ENCODE peak calls at places on chromosomes 16 and 17, in eight cellular contexts. I is heart right ventricle, R is GM13976, H is fibroblast of the aortic adventitia, J is fibroblast of lung, G is PC-9, P is dorsolateral prefrontal cortex, D is fibroblast of mammary gland. K is an unnamed sample.

GRCh38 chr17:63740464-63741181 is 976 bp downstream of the STRADA start:
- DNase-seq in I (no peak), R (peak), H (peak), J (peak), G (no peak), P (no peak), D (peak), K (peak)

GRCh38 chr17:31596382-31597323 is 205.2 kb downstream of the RAB11FIP4 start:
- DNase-seq in I (peak), R (peak), H (peak), J (peak), G (peak), P (peak), D (peak), K (peak)

GRCh38 chr17:2122641-2123302 is 67.9 kb downstream of the HIC1 start:
- DNase-seq in I (peak), R (peak), H (peak), J (peak), G (no peak), P (peak), D (peak), K (no peak)

GRCh38 chr17:79915850-79916430 is 76.7 kb upstream of the CBX4 start:
- DNase-seq in I (peak), R (no peak), H (peak), J (no peak), G (peak), P (no peak), D (peak), K (peak)

GRCh38 chr16:50395763-50396710 is 27.2 kb upstream of the BRD7 start:
- DNase-seq in I (no peak), R (no peak), H (no peak), J (no peak), G (peak), P (no peak), D (no peak), K (no peak)

GRCh38 chr16:83187404-83187803 is 560.6 kb downstream of the CDH13 start:
- DNase-seq in I (no peak), R (no peak), H (peak), J (peak), G (no peak), P (no peak), D (peak), K (peak)

GRCh38 chr16:57645691-57646387 is 17.4 kb downstream of the ADGRG1 start:
- DNase-seq in I (peak), R (no peak), H (peak), J (peak), G (no peak), P (no peak), D (peak), K (peak)

GRCh38 chr17:35345926-35346771 is 27.3 kb downstream of the SLFN11 start:
- DNase-seq in I (peak), R (peak), H (peak), J (peak), G (no peak), P (peak), D (peak), K (peak)

GRCh38 chr17:6043405-6043804 is 26.8 kb upstream of the WSCD1 start:
- DNase-seq in I (no peak), R (no peak), H (no peak), J (no peak), G (no peak), P (no peak), D (no peak), K (no peak)

GRCh38 chr17:75517277-75517865 is 1.0 kb downstream of the TSEN54 start:
- DNase-seq in I (no peak), R (no peak), H (no peak), J (no peak), G (peak), P (no peak), D (no peak), K (no peak)

GRCh38 chr17:81392909-81393654 is 2.2 kb upstream of the BAHCC1 start:
- DNase-seq in I (no peak), R (no peak), H (no peak), J (peak), G (no peak), P (no peak), D (no peak), K (no peak)

GRCh38 chr17:78737332-78737731 is 44.7 kb downstream of the CYTH1 start:
- DNase-seq in I (no peak), R (no peak), H (peak), J (peak), G (peak), P (no peak), D (peak), K (peak)

GRCh38 chr17:33435716-33436301 is 142.7 kb upstream of the ASIC2 start:
- DNase-seq in I (no peak), R (no peak), H (no peak), J (peak), G (no peak), P (no peak), D (peak), K (no peak)

GRCh38 chr16:12021578-12022265 is 45.2 kb downstream of the SNX29 start:
- DNase-seq in I (peak), R (no peak), H (no peak), J (no peak), G (no peak), P (no peak), D (peak), K (no peak)

GRCh38 chr17:64531955-64532371 is 25.2 kb downstream of the CEP95 start:
- DNase-seq in I (no peak), R (no peak), H (peak), J (peak), G (no peak), P (no peak), D (peak), K (no peak)

GRCh38 chr16:28981517-28981916 is 3.3 kb upstream of the LAT start:
- DNase-seq in I (no peak), R (peak), H (no peak), J (no peak), G (no peak), P (no peak), D (peak), K (no peak)

GRCh38 chr17:9434502-9435113 is 141.0 kb downstream of the STX8 start:
- DNase-seq in I (no peak), R (no peak), H (no peak), J (peak), G (no peak), P (no peak), D (peak), K (no peak)

GRCh38 chr16:57572978-57573733 is 30.7 kb downstream of the ADGRG5 start:
- DNase-seq in I (no peak), R (no peak), H (no peak), J (no peak), G (no peak), P (no peak), D (no peak), K (no peak)

GRCh38 chr16:27773344-27773743 is 223.4 kb downstream of the KATNIP start:
- DNase-seq in I (no peak), R (no peak), H (no peak), J (no peak), G (no peak), P (no peak), D (no peak), K (no peak)

GRCh38 chr17:38604479-38605229 is 1.1 kb downstream of the SRCIN1 start:
- DNase-seq in I (no peak), R (peak), H (no peak), J (no peak), G (no peak), P (peak), D (no peak), K (no peak)

GRCh38 chr16:72104905-72105304 is 11.3 kb downstream of the DHX38 start:
- DNase-seq in I (no peak), R (no peak), H (no peak), J (no peak), G (no peak), P (no peak), D (no peak), K (no peak)

GRCh38 chr17:2797632-2798031 is 1.4 kb downstream of the RAP1GAP2 start:
- DNase-seq in I (no peak), R (no peak), H (no peak), J (no peak), G (no peak), P (no peak), D (no peak), K (no peak)

GRCh38 chr16:48295493-48296281 is 48.3 kb upstream of the ABCC11 start:
- DNase-seq in I (no peak), R (no peak), H (no peak), J (no peak), G (peak), P (no peak), D (no peak), K (no peak)

GRCh38 chr17:44233582-44233981 is 14.1 kb upstream of the UBTF start:
- DNase-seq in I (no peak), R (no peak), H (no peak), J (no peak), G (no peak), P (no peak), D (no peak), K (no peak)

GRCh38 chr17:79946352-79947231 is 89.1 kb downstream of the TBC1D16 start:
- DNase-seq in I (no peak), R (no peak), H (no peak), J (no peak), G (no peak), P (peak), D (no peak), K (no peak)

GRCh38 chr16:56673916-56674315 is 4.3 kb downstream of the MT1H start:
- DNase-seq in I (no peak), R (no peak), H (peak), J (peak), G (no peak), P (no peak), D (peak), K (peak)

GRCh38 chr16:7792346-7792745 is 459.7 kb downstream of the RBFOX1 start:
- DNase-seq in I (no peak), R (no peak), H (no peak), J (no peak), G (no peak), P (no peak), D (no peak), K (no peak)

GRCh38 chr16:50616883-50617629 is 64.1 kb downstream of the SNX20 start:
- DNase-seq in I (no peak), R (no peak), H (no peak), J (peak), G (no peak), P (no peak), D (no peak), K (no peak)

GRCh38 chr16:24834459-24835335 is 11.1 kb upstream of the SLC5A11 start:
- DNase-seq in I (no peak), R (peak), H (peak), J (peak), G (no peak), P (peak), D (peak), K (peak)

GRCh38 chr17:81412490-81413093 is 17.3 kb downstream of the BAHCC1 start:
- DNase-seq in I (peak), R (peak), H (no peak), J (peak), G (no peak), P (no peak), D (peak), K (no peak)

GRCh38 chr17:74211929-74212261 is 1.5 kb upstream of the TTYH2 start:
- DNase-seq in I (no peak), R (no peak), H (no peak), J (no peak), G (no peak), P (no peak), D (peak), K (no peak)

GRCh38 chr17:28563475-28563874 is 7.8 kb downstream of the PIGS start:
- DNase-seq in I (no peak), R (no peak), H (peak), J (peak), G (peak), P (no peak), D (peak), K (peak)

GRCh38 chr16:49542391-49542891 is 168.8 kb downstream of the C16orf78 start:
- DNase-seq in I (no peak), R (no peak), H (no peak), J (no peak), G (no peak), P (no peak), D (no peak), K (no peak)

GRCh38 chr16:27564226-27564625 is 14.3 kb downstream of the KATNIP start:
- DNase-seq in I (no peak), R (no peak), H (no peak), J (no peak), G (no peak), P (no peak), D (no peak), K (no peak)

GRCh38 chr16:2985893-2986355 is 5.7 kb upstream of the PKMYT1 start:
- DNase-seq in I (peak), R (no peak), H (no peak), J (no peak), G (no peak), P (no peak), D (no peak), K (no peak)

GRCh38 chr16:77297996-77298637 is 98.9 kb downstream of the SYCE1L start:
- DNase-seq in I (no peak), R (no peak), H (peak), J (peak), G (peak), P (no peak), D (peak), K (peak)

GRCh38 chr17:4625181-4625601 is 16.3 kb downstream of the ALOX15 start:
- DNase-seq in I (no peak), R (no peak), H (peak), J (no peak), G (no peak), P (no peak), D (peak), K (no peak)

GRCh38 chr17:72270530-72270929 is 149.7 kb downstream of the SOX9 start:
- DNase-seq in I (peak), R (no peak), H (peak), J (peak), G (peak), P (no peak), D (peak), K (peak)

GRCh38 chr16:57999366-57999970 is 1.0 kb downstream of the ZNF319 start:
- DNase-seq in I (no peak), R (peak), H (no peak), J (peak), G (no peak), P (no peak), D (peak), K (no peak)

DNA sequence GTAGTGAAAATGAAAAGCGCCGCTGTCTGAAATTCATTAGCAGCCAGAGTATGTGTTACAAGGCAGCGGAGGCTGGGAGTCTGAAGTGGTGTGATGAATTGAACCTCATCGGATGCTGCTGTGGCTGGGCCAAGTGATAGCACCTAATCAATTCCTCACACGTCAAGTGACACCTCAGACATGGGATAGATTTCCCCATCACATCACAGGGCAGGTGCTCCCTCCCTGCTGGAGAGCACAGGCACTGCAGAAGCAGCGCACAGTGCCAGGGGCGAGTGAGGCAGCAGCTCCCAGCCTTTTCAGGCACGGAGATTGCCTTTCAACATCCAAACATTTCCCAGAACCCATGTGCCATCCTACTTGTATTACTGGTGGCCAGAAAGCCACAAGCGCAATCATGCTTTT is 32.2 kb downstream of the DRC3 start:
- DNase-seq in I (no peak), R (no peak), H (no peak), J (no peak), G (no peak), P (no peak), D (no peak), K (no peak)
- TF ChIP-seq CTCF in I (peak), R (no peak), H (peak), J (no peak), G (peak), P (no peak), D (peak), K (peak)

GRCh38 chr16:4015991-4016325 is 100.3 kb downstream of the ADCY9 start:
- DNase-seq in I (no peak), R (no peak), H (no peak), J (no peak), G (no peak), P (no peak), D (no peak), K (no peak)
- TF ChIP-seq CTCF in I (no peak), R (no peak), H (no peak), J (no peak), G (no peak), P (no peak), D (no peak), K (no peak)

GRCh38 chr16:87580855-87581261 is 21.4 kb upstream of the JPH3 start:
- DNase-seq in I (no peak), R (no peak), H (peak), J (peak), G (peak), P (no peak), D (peak), K (peak)

GRCh38 chr16:87583453-87584131 is 18.7 kb upstream of the JPH3 start:
- DNase-seq in I (peak), R (no peak), H (peak), J (peak), G (no peak), P (no peak), D (peak), K (peak)

GRCh38 chr16:87582221-87582965 is 19.9 kb upstream of the JPH3 start:
- DNase-seq in I (peak), R (no peak), H (peak), J (peak), G (peak), P (no peak), D (peak), K (peak)

GRCh38 chr16:87582966-87583325 is 19.4 kb upstream of the JPH3 start:
- DNase-seq in I (no peak), R (no peak), H (no peak), J (no peak), G (no peak), P (no peak), D (no peak), K (no peak)

GRCh38 chr16:87581867-87582220 is 20.5 kb upstream of the JPH3 start:
- DNase-seq in I (peak), R (no peak), H (peak), J (peak), G (peak), P (no peak), D (peak), K (peak)
- TF ChIP-seq CTCF in I (no peak), R (no peak), H (no peak), J (no peak), G (no peak), P (no peak), D (no peak), K (no peak)

GRCh38 chr17:17435323-17435722 is 41.5 kb upstream of the MED9 start:
- DNase-seq in I (no peak), R (no peak), H (peak), J (peak), G (no peak), P (no peak), D (peak), K (peak)
- TF ChIP-seq CTCF in I (no peak), R (no peak), H (peak), J (peak), G (no peak), P (no peak), D (peak), K (peak)

DNA sequence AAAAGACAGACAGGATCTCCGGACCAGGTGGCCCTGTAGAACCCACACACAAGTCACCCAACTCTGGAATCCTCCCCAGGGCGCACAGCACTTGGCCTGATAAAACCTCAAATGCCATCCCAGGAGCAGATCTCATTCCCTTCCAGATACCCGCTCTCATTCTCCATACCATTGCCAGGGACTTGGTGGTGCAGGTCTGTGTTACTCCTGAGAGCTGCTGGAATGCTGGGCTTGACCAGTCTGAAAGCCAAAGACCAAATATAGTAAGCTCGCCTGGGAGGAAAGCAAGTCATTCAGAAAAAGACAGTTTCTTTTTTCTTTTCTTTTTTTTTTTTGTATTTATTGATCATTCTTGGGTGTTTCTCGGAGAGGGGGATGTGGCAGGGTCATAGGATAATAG is 10.7 kb downstream of the MKS1 start:
- DNase-seq in I (no peak), R (no peak), H (no peak), J (no peak), G (no peak), P (no peak), D (no peak), K (no peak)
- TF ChIP-seq CTCF in I (no peak), R (no peak), H (no peak), J (no peak), G (no peak), P (no peak), D (no peak), K (no peak)

GRCh38 chr17:70521821-70522256 is 352.5 kb downstream of the KCNJ2 start:
- DNase-seq in I (peak), R (no peak), H (peak), J (peak), G (no peak), P (no peak), D (peak), K (no peak)
- TF ChIP-seq CTCF in I (no peak), R (no peak), H (no peak), J (no peak), G (no peak), P (no peak), D (no peak), K (no peak)

K was measured in HFFc6.